ENCODE peak calls at places on chromosomes 6 and 20, in four cellular contexts. Z is WTC11, I is GM13977, N is endothelial cell of umbilical vein. Q is an unnamed sample.

GRCh38 chr6:136087986-136088385 is 162.1 kb downstream of the MTFR2 start:
- DNase-seq in Z (no peak), I (no peak), N (no peak), Q (no peak)

GRCh38 chr6:155333414-155333813 is 19.1 kb upstream of the TFB1M start:
- DNase-seq in Z (no peak), I (peak), N (no peak), Q (no peak)

GRCh38 chr6:169726963-169727362 is 2.7 kb upstream of the PHF10 start:
- DNase-seq in Z (no peak), I (no peak), N (no peak), Q (no peak)

GRCh38 chr20:7015257-7015656 is 247.8 kb downstream of the BMP2 start:
- DNase-seq in Z (no peak), I (no peak), N (no peak), Q (no peak)

GRCh38 chr6:111657146-111657545 is 51.5 kb upstream of the TRAF3IP2 start:
- DNase-seq in Z (no peak), I (no peak), N (peak), Q (peak)

GRCh38 chr6:167872538-167873210 is 46.0 kb downstream of the AFDN start:
- DNase-seq in Z (no peak), I (no peak), N (no peak), Q (no peak)

GRCh38 chr20:62892348-62893304 is 31.0 kb upstream of the TCFL5 start:
- DNase-seq in Z (no peak), I (no peak), N (no peak), Q (no peak)

GRCh38 chr20:17761612-17762011 is 61.8 kb downstream of the BANF2 start:
- DNase-seq in Z (no peak), I (no peak), N (no peak), Q (no peak)

GRCh38 chr20:59785118-59785959 is 148.1 kb downstream of the SYCP2 start:
- DNase-seq in Z (no peak), I (no peak), N (no peak), Q (no peak)

GRCh38 chr20:39429716-39430115 is 467.6 kb downstream of the DHX35 start:
- DNase-seq in Z (no peak), I (no peak), N (no peak), Q (no peak)

GRCh38 chr6:84773431-84774173 is 9.2 kb upstream of the TBX18 start:
- DNase-seq in Z (peak), I (no peak), N (peak), Q (peak)

GRCh38 chr6:166958926-166959861 is 2.8 kb upstream of the RNASET2 start:
- DNase-seq in Z (no peak), I (no peak), N (peak), Q (peak)

GRCh38 chr20:57351042-57351783 is at the start of gene RAE1:
- DNase-seq in Z (peak), I (peak), N (peak), Q (peak)

GRCh38 chr6:21046276-21046675 is 512.0 kb downstream of the CDKAL1 start:
- DNase-seq in Z (no peak), I (no peak), N (no peak), Q (no peak)

GRCh38 chr20:44204156-44204831 is 6.3 kb downstream of the OSER1 start:
- DNase-seq in Z (no peak), I (no peak), N (peak), Q (peak)

GRCh38 chr20:62010551-62011402 is 54.9 kb downstream of the TAF4 start:
- DNase-seq in Z (peak), I (peak), N (peak), Q (peak)

GRCh38 chr6:12137480-12137879 is 125.4 kb downstream of the HIVEP1 start:
- DNase-seq in Z (no peak), I (no peak), N (peak), Q (peak)

GRCh38 chr6:90284236-90284744 is 12.4 kb downstream of the BACH2 start:
- DNase-seq in Z (no peak), I (no peak), N (peak), Q (peak)

GRCh38 chr6:90288404-90288803 is 8.2 kb downstream of the BACH2 start:
- DNase-seq in Z (no peak), I (no peak), N (no peak), Q (no peak)

GRCh38 chr6:90284745-90285481 is 11.7 kb downstream of the BACH2 start:
- DNase-seq in Z (no peak), I (peak), N (peak), Q (peak)

GRCh38 chr6:90285611-90286381 is 10.8 kb downstream of the BACH2 start:
- DNase-seq in Z (peak), I (no peak), N (peak), Q (peak)

GRCh38 chr6:90286884-90287488 is 9.7 kb downstream of the BACH2 start:
- DNase-seq in Z (peak), I (no peak), N (peak), Q (peak)
- TF ChIP-seq CTCF in Z (peak), I (peak), N (peak), Q (peak)

GRCh38 chr6:28393912-28394662 is 5.5 kb downstream of the ZSCAN12 start:
- DNase-seq in Z (no peak), I (no peak), N (peak), Q (peak)
- TF ChIP-seq CTCF in Z (no peak), I (peak), N (no peak), Q (peak)

GRCh38 chr6:74366634-74367033 is 670.6 kb downstream of the CD109 start:
- DNase-seq in Z (no peak), I (no peak), N (no peak), Q (no peak)
- TF ChIP-seq CTCF in Z (no peak), I (no peak), N (no peak), Q (no peak)

DNA sequence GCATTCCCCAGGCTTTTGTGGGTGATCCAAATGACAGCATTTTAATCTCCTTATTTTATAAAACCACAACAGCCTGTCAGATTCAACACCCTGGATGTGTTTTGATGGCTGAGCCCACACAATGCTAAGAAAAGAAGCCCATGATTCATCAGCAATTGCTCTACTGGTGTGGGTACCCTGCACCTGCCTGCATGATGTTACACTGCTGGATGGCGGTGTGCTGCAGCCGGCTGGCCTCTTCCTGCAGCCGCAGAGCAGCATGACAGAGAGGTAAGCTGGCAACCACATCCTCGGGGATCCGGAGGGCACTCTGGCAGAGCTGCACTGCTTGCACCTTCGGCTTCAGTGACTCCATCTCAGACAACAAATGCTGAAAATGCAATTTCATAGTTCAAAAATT is 327.5 kb downstream of the SYNE1 start:
- DNase-seq in Z (no peak), I (no peak), N (no peak), Q (no peak)
- TF ChIP-seq CTCF in Z (no peak), I (no peak), N (no peak), Q (no peak)

DNA sequence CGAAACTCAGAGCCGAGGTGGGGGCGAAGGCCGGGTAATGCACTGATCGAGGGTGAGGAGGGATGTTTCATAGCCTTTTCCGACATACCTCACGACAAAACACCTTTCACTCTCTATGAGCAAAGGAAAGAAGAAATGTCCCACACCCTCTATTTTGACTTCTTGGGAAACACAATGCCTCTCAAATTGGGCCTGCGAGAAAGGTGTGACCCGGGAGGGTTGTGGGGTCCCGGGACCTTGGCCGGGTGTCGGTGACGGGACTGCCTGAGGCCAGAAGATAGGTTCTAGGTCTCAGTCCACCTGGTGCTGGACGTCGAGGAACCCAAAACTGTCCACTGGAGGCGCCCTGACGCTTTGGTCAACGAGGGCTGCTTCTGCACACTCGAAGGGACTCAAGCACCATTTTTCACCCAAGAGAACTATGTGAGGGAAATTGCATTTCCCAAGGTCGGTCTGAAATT is 41.1 kb upstream of the OSTM1 start:
- DNase-seq in Z (peak), I (peak), N (peak), Q (peak)
- TF ChIP-seq CTCF in Z (no peak), I (peak), N (peak), Q (peak)